ENCODE peak calls at places on chromosomes 3 and 15, in eight cellular contexts. F, H, J, K, R, O, G and M are unnamed samples. For H3K4me1, the result is how much of the 10 kb centered on the place peaks cover.

GRCh38 chr3:119405315-119405714 is 58.1 kb downstream of the TMEM39A start:
- ATAC-seq in G (no peak), K (peak), F (no peak), O (no peak), R (no peak), J (no peak), H (no peak), M (no peak)

GRCh38 chr15:35689266-35689665 is 143.3 kb upstream of the DPH6 start:
- ATAC-seq in F (no peak), J (no peak), K (no peak), H (no peak), R (no peak), G (no peak), O (no peak), M (no peak)

GRCh38 chr3:171354706-171355582 is 105.3 kb downstream of the TNIK start:
- ATAC-seq in K (no peak), F (no peak), G (peak), R (peak), O (peak), H (peak), J (no peak), M (no peak)

GRCh38 chr3:53994986-53995385 is 103.3 kb upstream of the SELENOK start:
- ATAC-seq in K (peak), G (no peak), R (peak), F (no peak), O (no peak), J (no peak), H (no peak), M (peak)

GRCh38 chr3:60932669-60933068 is 318.6 kb downstream of the FHIT start:
- ATAC-seq in J (no peak), O (peak), H (no peak), K (no peak), G (peak), R (no peak), F (no peak), M (no peak)

GRCh38 chr3:80278056-80278455 is 510.3 kb upstream of the ROBO1 start:
- ATAC-seq in J (no peak), G (no peak), R (no peak), H (no peak), O (no peak), K (no peak), F (no peak), M (no peak)

GRCh38 chr3:191235331-191236314 is 36.6 kb downstream of the OSTN start:
- ATAC-seq in J (no peak), R (no peak), G (no peak), K (no peak), H (no peak), F (no peak), O (no peak), M (no peak)

GRCh38 chr3:57544181-57545125 is at the start of gene DNAH12:
- ATAC-seq in G (peak), O (peak), R (peak), H (no peak), F (peak), K (peak), J (no peak), M (no peak)

GRCh38 chr3:132643366-132643765 is 16.2 kb downstream of the ACAD11 start:
- ATAC-seq in J (no peak), H (no peak), R (peak), K (peak), O (no peak), G (no peak), F (peak), M (no peak)

GRCh38 chr3:187027531-187027936 is 97.2 kb downstream of the ST6GAL1 start:
- ATAC-seq in O (no peak), H (no peak), G (no peak), F (no peak), J (no peak), R (no peak), K (no peak), M (no peak)

GRCh38 chr3:4983739-4984510 is 4.7 kb downstream of the BHLHE40 start:
- ATAC-seq in G (peak), J (no peak), K (peak), H (peak), F (no peak), O (peak), R (no peak), M (no peak)

GRCh38 chr3:4986175-4986610 is 7.0 kb downstream of the BHLHE40 start:
- ATAC-seq in G (peak), O (peak), K (peak), J (peak), H (peak), R (no peak), F (no peak), M (peak)

GRCh38 chr3:4984511-4984864 is 5.3 kb downstream of the BHLHE40 start:
- ATAC-seq in J (no peak), O (no peak), G (no peak), F (no peak), K (no peak), R (no peak), H (no peak), M (no peak)

GRCh38 chr3:4986611-4987373 is 7.6 kb downstream of the BHLHE40 start:
- ATAC-seq in J (peak), F (peak), R (peak), O (peak), G (peak), H (peak), K (peak), M (peak)

GRCh38 chr3:4985330-4986174 is 6.3 kb downstream of the BHLHE40 start:
- ATAC-seq in J (peak), G (peak), H (peak), F (no peak), R (no peak), O (peak), K (peak), M (peak)
- H3K4me1 ChIP-seq in J (half or more), G (under half), H (half or more), F (half or more), R (half or more), O (under half), K (under half), M (under half)

GRCh38 chr3:43867673-43868072 is 176.9 kb downstream of the ABHD5 start:
- ATAC-seq in R (no peak), J (no peak), H (no peak), G (no peak), K (no peak), F (no peak), O (no peak), M (no peak)
- H3K4me1 ChIP-seq in R (under half), J (half or more), H (under half), G (half or more), K (under half), F (under half), O (half or more), M (under half)

GRCh38 chr3:36900474-36901443 is 44.1 kb downstream of the TRANK1 start:
- ATAC-seq in O (no peak), J (no peak), R (no peak), H (no peak), F (no peak), G (no peak), K (no peak), M (no peak)

GRCh38 chr3:36901588-36901987 is 43.3 kb downstream of the TRANK1 start:
- ATAC-seq in H (no peak), K (no peak), R (no peak), O (no peak), G (no peak), F (no peak), J (no peak), M (no peak)

GRCh38 chr3:36904641-36905040 is 40.2 kb downstream of the TRANK1 start:
- ATAC-seq in F (peak), J (peak), G (no peak), R (peak), H (peak), O (peak), K (peak), M (peak)

GRCh38 chr3:36905545-36905944 is 39.3 kb downstream of the TRANK1 start:
- ATAC-seq in J (no peak), R (no peak), H (no peak), K (no peak), O (no peak), G (peak), F (no peak), M (no peak)

DNA sequence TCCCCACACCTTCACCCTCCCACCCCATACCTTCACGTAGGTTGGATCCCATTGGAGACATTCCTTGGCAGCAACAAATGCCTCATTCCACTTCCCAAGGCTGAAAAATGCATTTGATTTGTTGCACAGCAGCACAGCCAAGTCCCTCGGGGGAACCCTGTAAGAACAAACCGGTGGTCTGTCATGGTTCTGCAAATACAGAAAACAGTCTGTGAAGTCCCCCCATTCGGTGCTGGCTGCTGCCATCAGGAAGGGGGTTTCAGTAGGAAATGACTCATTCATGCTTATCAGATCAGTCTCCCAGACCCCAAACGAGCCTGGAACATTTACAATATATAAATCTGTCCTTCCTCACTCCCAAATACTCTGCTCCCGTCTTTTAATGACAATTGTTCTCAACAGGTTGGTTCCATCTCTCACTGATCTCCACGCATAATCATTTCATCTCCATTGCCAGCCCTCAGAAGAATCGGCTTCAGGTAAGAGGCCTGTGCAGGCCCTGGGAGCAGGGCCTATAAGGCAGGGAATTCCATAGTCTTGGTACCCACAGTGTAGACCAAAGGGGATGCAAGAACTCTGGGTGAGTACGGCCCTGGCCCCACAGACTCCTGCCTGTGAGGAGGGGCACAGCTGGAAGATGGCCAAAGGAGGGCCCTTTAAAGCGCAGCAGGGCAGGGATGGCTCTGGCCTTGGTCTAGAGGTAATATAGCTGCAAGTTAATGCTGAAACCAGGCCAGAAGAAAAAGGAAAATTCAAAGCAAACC is 41.6 kb downstream of the TRANK1 start:
- ATAC-seq in O (no peak), H (no peak), K (no peak), R (no peak), F (no peak), G (no peak), J (no peak), M (no peak)
- H3K4me1 ChIP-seq in O (under half), H (under half), K (under half), R (under half), F (under half), G (under half), J (under half), M (under half)

DNA sequence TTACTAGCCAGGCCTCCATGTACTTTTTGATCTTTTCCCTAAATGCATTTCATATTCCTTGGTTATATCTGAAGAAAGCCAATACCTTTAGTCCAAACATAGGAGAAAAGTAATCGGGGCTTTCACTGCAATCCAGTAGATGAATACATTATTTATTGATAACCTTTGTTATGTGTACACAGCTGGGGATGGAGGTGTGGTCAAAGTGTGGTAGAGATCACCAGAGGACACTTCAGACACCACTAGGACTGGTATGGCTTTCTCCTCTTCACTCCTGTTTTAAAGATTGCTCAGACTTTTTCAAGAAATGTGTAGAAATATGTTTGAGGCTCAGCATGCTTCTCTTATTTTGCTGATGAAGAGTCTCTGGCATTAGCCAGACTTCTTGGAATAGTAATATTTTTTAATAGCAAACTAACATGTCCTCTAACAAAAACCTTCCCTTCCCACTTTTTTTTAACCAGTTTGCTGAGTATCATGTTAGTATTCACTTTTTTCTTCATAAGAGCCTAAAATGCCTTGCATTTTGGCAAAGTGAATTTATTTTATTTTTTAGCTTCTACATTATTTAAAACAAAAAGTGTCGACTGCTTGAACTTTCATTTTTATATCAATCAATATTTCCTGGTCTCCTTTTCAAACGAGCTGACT is 65.6 kb upstream of the MBNL1 start:
- ATAC-seq in J (peak), F (peak), R (peak), G (no peak), O (no peak), K (no peak), H (peak), M (no peak)
- H3K4me1 ChIP-seq in J (under half), F (under half), R (under half), G (under half), O (under half), K (under half), H (under half), M (under half)

DNA sequence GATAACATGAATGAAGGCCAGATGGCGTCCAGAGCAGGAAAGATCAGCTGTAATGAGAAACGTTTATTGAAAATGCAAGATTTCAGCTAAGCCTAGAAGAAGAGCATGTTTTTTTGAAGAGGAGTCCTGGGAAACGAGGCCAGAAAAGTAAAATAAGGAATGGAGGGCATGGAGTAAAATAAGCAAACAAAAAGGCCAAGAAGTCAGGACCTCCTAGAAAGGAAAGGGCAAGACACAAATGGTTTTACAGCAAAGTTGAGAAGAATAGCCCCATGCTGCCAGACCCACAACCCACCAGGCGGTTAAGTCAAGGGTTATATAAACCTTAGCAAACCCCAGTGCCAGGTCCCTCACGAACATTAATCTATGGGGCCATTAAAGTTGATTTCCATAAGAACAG is 30.5 kb downstream of the LRIG1 start:
- ATAC-seq in O (no peak), G (no peak), F (no peak), R (no peak), K (no peak), H (no peak), J (no peak), M (no peak)
- H3K4me1 ChIP-seq in O (under half), G (under half), F (half or more), R (under half), K (under half), H (under half), J (under half), M (under half)